ENCODE peak calls at places on chromosome 5, in ten cellular contexts. One of them, this sample, is unnamed.

GRCh38 chr5:157271740-157272271 is 5.9 kb downstream of the CYFIP2 start:
- DNase-seq in effector CD4-positive, alpha-beta T cell: peak
- DNase-seq in nucleus accumbens: no peak
- DNase-seq in HAP-1: no peak
- DNase-seq in hypothalamus: no peak
- DNase-seq in IMR-90: no peak
- DNase-seq in KG1: peak
- DNase-seq in NCI-H524: no peak
- DNase-seq in heart left ventricle: no peak
- DNase-seq in hippocampal formation: no peak
- DNase-seq in this sample: no peak

GRCh38 chr5:104412649-104413240 is 850.2 kb upstream of the NUDT12 start:
- DNase-seq in HAP-1: peak
- DNase-seq in KG1: no peak
- DNase-seq in IMR-90: peak
- DNase-seq in hippocampal formation: no peak
- DNase-seq in hypothalamus: no peak
- DNase-seq in NCI-H524: peak
- DNase-seq in effector CD4-positive, alpha-beta T cell: no peak
- DNase-seq in nucleus accumbens: no peak
- DNase-seq in heart left ventricle: no peak
- DNase-seq in this sample: no peak

GRCh38 chr5:143896981-143897380 is 85.0 kb downstream of the HMHB1 start:
- DNase-seq in HAP-1: no peak
- DNase-seq in hypothalamus: no peak
- DNase-seq in heart left ventricle: no peak
- DNase-seq in IMR-90: peak
- DNase-seq in effector CD4-positive, alpha-beta T cell: no peak
- DNase-seq in NCI-H524: no peak
- DNase-seq in hippocampal formation: no peak
- DNase-seq in nucleus accumbens: no peak
- DNase-seq in KG1: no peak
- DNase-seq in this sample: no peak

GRCh38 chr5:100900796-100901731 is 2.0 kb downstream of the ST8SIA4 start:
- DNase-seq in IMR-90: peak
- DNase-seq in HAP-1: peak
- DNase-seq in heart left ventricle: peak
- DNase-seq in NCI-H524: peak
- DNase-seq in KG1: peak
- DNase-seq in hippocampal formation: no peak
- DNase-seq in hypothalamus: peak
- DNase-seq in effector CD4-positive, alpha-beta T cell: peak
- DNase-seq in nucleus accumbens: no peak
- DNase-seq in this sample: peak

GRCh38 chr5:83718195-83718825 is 2.3 kb downstream of the HAPLN1 start:
- DNase-seq in HAP-1: peak
- DNase-seq in effector CD4-positive, alpha-beta T cell: no peak
- DNase-seq in IMR-90: peak
- DNase-seq in heart left ventricle: no peak
- DNase-seq in hypothalamus: no peak
- DNase-seq in NCI-H524: peak
- DNase-seq in hippocampal formation: peak
- DNase-seq in KG1: peak
- DNase-seq in nucleus accumbens: no peak
- DNase-seq in this sample: no peak

GRCh38 chr5:53334431-53334941 is 145.9 kb upstream of the FST start:
- DNase-seq in nucleus accumbens: no peak
- DNase-seq in IMR-90: peak
- DNase-seq in NCI-H524: no peak
- DNase-seq in hippocampal formation: no peak
- DNase-seq in KG1: no peak
- DNase-seq in effector CD4-positive, alpha-beta T cell: no peak
- DNase-seq in heart left ventricle: no peak
- DNase-seq in hypothalamus: no peak
- DNase-seq in HAP-1: no peak
- DNase-seq in this sample: no peak

GRCh38 chr5:126963822-126964375 is 66.5 kb downstream of the MARCHF3 start:
- DNase-seq in IMR-90: no peak
- DNase-seq in KG1: no peak
- DNase-seq in effector CD4-positive, alpha-beta T cell: no peak
- DNase-seq in hypothalamus: no peak
- DNase-seq in NCI-H524: no peak
- DNase-seq in HAP-1: no peak
- DNase-seq in hippocampal formation: no peak
- DNase-seq in heart left ventricle: no peak
- DNase-seq in nucleus accumbens: no peak
- DNase-seq in this sample: no peak

GRCh38 chr5:126610163-126610562 is 9.4 kb downstream of the PHAX start:
- DNase-seq in KG1: no peak
- DNase-seq in nucleus accumbens: no peak
- DNase-seq in effector CD4-positive, alpha-beta T cell: no peak
- DNase-seq in heart left ventricle: no peak
- DNase-seq in HAP-1: no peak
- DNase-seq in hypothalamus: no peak
- DNase-seq in NCI-H524: no peak
- DNase-seq in IMR-90: no peak
- DNase-seq in hippocampal formation: no peak
- DNase-seq in this sample: no peak

This sample was measured in tibial artery.